ENCODE peak calls at places on chromosomes 2 and 18, in eight cellular contexts. One of them, this sample, is unnamed.

GRCh38 chr2:106963893-106964292 is 77.9 kb upstream of the ST6GAL2 start:
- DNase-seq in substantia nigra: no peak
- DNase-seq in GM13976: no peak
- DNase-seq in pancreas: peak
- DNase-seq in ureter: no peak
- DNase-seq in adipocyte: no peak
- DNase-seq in iPS DF 19.7: no peak
- DNase-seq in LoVo: no peak
- DNase-seq in this sample: no peak

GRCh38 chr2:240233891-240234502 is 93.5 kb upstream of the OTOS start:
- DNase-seq in pancreas: peak
- DNase-seq in ureter: peak
- DNase-seq in iPS DF 19.7: no peak
- DNase-seq in LoVo: no peak
- DNase-seq in substantia nigra: no peak
- DNase-seq in adipocyte: no peak
- DNase-seq in GM13976: no peak
- DNase-seq in this sample: no peak

GRCh38 chr2:3728104-3729054 is 25.0 kb downstream of the DCDC2C start:
- DNase-seq in substantia nigra: no peak
- DNase-seq in adipocyte: peak
- DNase-seq in GM13976: peak
- DNase-seq in LoVo: peak
- DNase-seq in ureter: no peak
- DNase-seq in iPS DF 19.7: no peak
- DNase-seq in pancreas: no peak
- DNase-seq in this sample: no peak

GRCh38 chr2:40218679-40219078 is 233.2 kb downstream of the SLC8A1 start:
- DNase-seq in adipocyte: no peak
- DNase-seq in pancreas: peak
- DNase-seq in substantia nigra: no peak
- DNase-seq in GM13976: no peak
- DNase-seq in ureter: peak
- DNase-seq in iPS DF 19.7: no peak
- DNase-seq in LoVo: no peak
- DNase-seq in this sample: no peak

GRCh38 chr2:172211507-172211906 is 108.8 kb upstream of the DLX2 start:
- DNase-seq in ureter: no peak
- DNase-seq in pancreas: no peak
- DNase-seq in adipocyte: no peak
- DNase-seq in GM13976: no peak
- DNase-seq in LoVo: no peak
- DNase-seq in substantia nigra: no peak
- DNase-seq in iPS DF 19.7: no peak
- DNase-seq in this sample: no peak

GRCh38 chr2:98828369-98828744 is 97.4 kb upstream of the MGAT4A start:
- DNase-seq in GM13976: no peak
- DNase-seq in iPS DF 19.7: no peak
- DNase-seq in ureter: no peak
- DNase-seq in pancreas: no peak
- DNase-seq in adipocyte: no peak
- DNase-seq in LoVo: no peak
- DNase-seq in substantia nigra: no peak
- DNase-seq in this sample: no peak

GRCh38 chr2:47227532-47228166 is 72.5 kb upstream of the STPG4 start:
- DNase-seq in iPS DF 19.7: no peak
- DNase-seq in substantia nigra: no peak
- DNase-seq in adipocyte: no peak
- DNase-seq in LoVo: no peak
- DNase-seq in GM13976: no peak
- DNase-seq in pancreas: no peak
- DNase-seq in ureter: no peak
- DNase-seq in this sample: no peak

GRCh38 chr2:156321243-156321904 is 11.1 kb downstream of the NR4A2 start:
- DNase-seq in ureter: no peak
- DNase-seq in substantia nigra: no peak
- DNase-seq in pancreas: peak
- DNase-seq in iPS DF 19.7: no peak
- DNase-seq in LoVo: no peak
- DNase-seq in GM13976: peak
- DNase-seq in adipocyte: peak
- DNase-seq in this sample: no peak

GRCh38 chr2:36352024-36352398 is 3.6 kb upstream of the CRIM1 start:
- DNase-seq in substantia nigra: no peak
- DNase-seq in ureter: no peak
- DNase-seq in GM13976: peak
- DNase-seq in iPS DF 19.7: no peak
- DNase-seq in LoVo: peak
- DNase-seq in pancreas: no peak
- DNase-seq in adipocyte: peak
- DNase-seq in this sample: no peak

GRCh38 chr18:14900435-14900834 is 152.5 kb downstream of the ANKRD30B start:
- DNase-seq in GM13976: no peak
- DNase-seq in ureter: no peak
- DNase-seq in iPS DF 19.7: no peak
- DNase-seq in LoVo: no peak
- DNase-seq in adipocyte: no peak
- DNase-seq in pancreas: no peak
- DNase-seq in substantia nigra: no peak
- DNase-seq in this sample: no peak

This sample was measured in keratinocyte.